ENCODE peak calls at places on chromosomes 16 and 17, in six cellular contexts. One of them, this sample, is unnamed.
A peak's percentile ranks its signal among the peaks of the same experiment; 100 is the strongest.

GRCh38 chr16:53711390-53711789 is 7.4 kb downstream of the FTO start:
- DNase-seq in activated CD8-positive, alpha-beta memory T cell treated with anti-CD3 and anti-CD28 coated beads for 1 hour: no peak
- DNase-seq in NCI-H1092: no peak
- DNase-seq in progenitor cell of endocrine pancreas: no peak
- DNase-seq in SW 1271: no peak
- DNase-seq in fibroblast of the aortic adventitia: no peak
- DNase-seq in this sample: no peak

GRCh38 chr16:81480856-81481821 is 36.5 kb downstream of the CMIP start:
- DNase-seq in NCI-H1092: no peak
- DNase-seq in activated CD8-positive, alpha-beta memory T cell treated with anti-CD3 and anti-CD28 coated beads for 1 hour: no peak
- DNase-seq in fibroblast of the aortic adventitia: no peak
- DNase-seq in SW 1271: no peak
- DNase-seq in progenitor cell of endocrine pancreas: no peak
- DNase-seq in this sample: peak; percentile 94

GRCh38 chr17:55177159-55177913 is 87.4 kb upstream of the HLF start:
- DNase-seq in fibroblast of the aortic adventitia: peak; percentile 39
- DNase-seq in NCI-H1092: no peak
- DNase-seq in progenitor cell of endocrine pancreas: no peak
- DNase-seq in activated CD8-positive, alpha-beta memory T cell treated with anti-CD3 and anti-CD28 coated beads for 1 hour: no peak
- DNase-seq in SW 1271: no peak
- DNase-seq in this sample: no peak

GRCh38 chr16:27762441-27762840 is 212.5 kb downstream of the KATNIP start:
- DNase-seq in activated CD8-positive, alpha-beta memory T cell treated with anti-CD3 and anti-CD28 coated beads for 1 hour: no peak
- DNase-seq in SW 1271: no peak
- DNase-seq in NCI-H1092: no peak
- DNase-seq in progenitor cell of endocrine pancreas: no peak
- DNase-seq in fibroblast of the aortic adventitia: peak; percentile 49
- DNase-seq in this sample: no peak

GRCh38 chr17:48351916-48352332 is 78.1 kb downstream of the SKAP1 start:
- DNase-seq in progenitor cell of endocrine pancreas: no peak
- DNase-seq in SW 1271: no peak
- DNase-seq in NCI-H1092: no peak
- DNase-seq in activated CD8-positive, alpha-beta memory T cell treated with anti-CD3 and anti-CD28 coated beads for 1 hour: no peak
- DNase-seq in fibroblast of the aortic adventitia: peak; percentile 76
- DNase-seq in this sample: peak; percentile 71

GRCh38 chr17:10087333-10087732 is 111.1 kb downstream of the GAS7 start:
- DNase-seq in NCI-H1092: no peak
- DNase-seq in activated CD8-positive, alpha-beta memory T cell treated with anti-CD3 and anti-CD28 coated beads for 1 hour: no peak
- DNase-seq in SW 1271: no peak
- DNase-seq in fibroblast of the aortic adventitia: no peak
- DNase-seq in progenitor cell of endocrine pancreas: no peak
- DNase-seq in this sample: peak; percentile 73

GRCh38 chr17:73098919-73099318 is 6.4 kb upstream of the SLC39A11 start:
- DNase-seq in progenitor cell of endocrine pancreas: no peak
- DNase-seq in activated CD8-positive, alpha-beta memory T cell treated with anti-CD3 and anti-CD28 coated beads for 1 hour: no peak
- DNase-seq in fibroblast of the aortic adventitia: no peak
- DNase-seq in NCI-H1092: no peak
- DNase-seq in SW 1271: no peak
- DNase-seq in this sample: no peak

GRCh38 chr17:43701318-43701743 is 39.6 kb upstream of the MEOX1 start:
- DNase-seq in fibroblast of the aortic adventitia: no peak
- DNase-seq in progenitor cell of endocrine pancreas: no peak
- DNase-seq in SW 1271: no peak
- DNase-seq in activated CD8-positive, alpha-beta memory T cell treated with anti-CD3 and anti-CD28 coated beads for 1 hour: peak; percentile 22
- DNase-seq in NCI-H1092: no peak
- DNase-seq in this sample: peak; percentile 84

GRCh38 chr17:57067162-57067561 is 17.9 kb upstream of the AKAP1 start:
- DNase-seq in progenitor cell of endocrine pancreas: no peak
- DNase-seq in NCI-H1092: no peak
- DNase-seq in fibroblast of the aortic adventitia: no peak
- DNase-seq in SW 1271: no peak
- DNase-seq in activated CD8-positive, alpha-beta memory T cell treated with anti-CD3 and anti-CD28 coated beads for 1 hour: no peak
- DNase-seq in this sample: no peak

GRCh38 chr17:20266806-20267458 is 200.4 kb downstream of the LGALS9B start:
- DNase-seq in activated CD8-positive, alpha-beta memory T cell treated with anti-CD3 and anti-CD28 coated beads for 1 hour: no peak
- DNase-seq in NCI-H1092: no peak
- DNase-seq in fibroblast of the aortic adventitia: peak; percentile 37
- DNase-seq in SW 1271: no peak
- DNase-seq in progenitor cell of endocrine pancreas: no peak
- DNase-seq in this sample: no peak

GRCh38 chr16:86980644-86981043 is 336.5 kb downstream of the C16orf95 start:
- DNase-seq in activated CD8-positive, alpha-beta memory T cell treated with anti-CD3 and anti-CD28 coated beads for 1 hour: no peak
- DNase-seq in fibroblast of the aortic adventitia: no peak
- DNase-seq in SW 1271: no peak
- DNase-seq in progenitor cell of endocrine pancreas: no peak
- DNase-seq in NCI-H1092: no peak
- DNase-seq in this sample: no peak

GRCh38 chr17:17751489-17751995 is 70.3 kb downstream of the RAI1 start:
- DNase-seq in fibroblast of the aortic adventitia: no peak
- DNase-seq in progenitor cell of endocrine pancreas: no peak
- DNase-seq in activated CD8-positive, alpha-beta memory T cell treated with anti-CD3 and anti-CD28 coated beads for 1 hour: no peak
- DNase-seq in NCI-H1092: no peak
- DNase-seq in SW 1271: no peak
- DNase-seq in this sample: no peak

GRCh38 chr17:34892864-34893263 is 68.4 kb downstream of the CCT6B start:
- DNase-seq in progenitor cell of endocrine pancreas: peak; percentile 28
- DNase-seq in fibroblast of the aortic adventitia: no peak
- DNase-seq in NCI-H1092: no peak
- DNase-seq in SW 1271: no peak
- DNase-seq in activated CD8-positive, alpha-beta memory T cell treated with anti-CD3 and anti-CD28 coated beads for 1 hour: no peak
- DNase-seq in this sample: peak; percentile 34

GRCh38 chr17:41717408-41718286 is 5.5 kb downstream of the GAST start:
- DNase-seq in NCI-H1092: no peak
- DNase-seq in fibroblast of the aortic adventitia: peak; percentile 37
- DNase-seq in activated CD8-positive, alpha-beta memory T cell treated with anti-CD3 and anti-CD28 coated beads for 1 hour: no peak
- DNase-seq in progenitor cell of endocrine pancreas: no peak
- DNase-seq in SW 1271: no peak
- DNase-seq in this sample: no peak

GRCh38 chr17:70121136-70121535 is 46.1 kb downstream of the KCNJ16 start:
- DNase-seq in SW 1271: no peak
- DNase-seq in activated CD8-positive, alpha-beta memory T cell treated with anti-CD3 and anti-CD28 coated beads for 1 hour: no peak
- DNase-seq in NCI-H1092: no peak
- DNase-seq in progenitor cell of endocrine pancreas: no peak
- DNase-seq in fibroblast of the aortic adventitia: peak; percentile 2
- DNase-seq in this sample: no peak

GRCh38 chr16:66878067-66878466 is 2.2 kb upstream of the PDP2 start:
- DNase-seq in fibroblast of the aortic adventitia: no peak
- DNase-seq in activated CD8-positive, alpha-beta memory T cell treated with anti-CD3 and anti-CD28 coated beads for 1 hour: no peak
- DNase-seq in NCI-H1092: no peak
- DNase-seq in SW 1271: no peak
- DNase-seq in progenitor cell of endocrine pancreas: no peak
- DNase-seq in this sample: peak; percentile 84

GRCh38 chr17:82900741-82901140 is 60.9 kb upstream of the ZNF750 start:
- DNase-seq in NCI-H1092: no peak
- DNase-seq in fibroblast of the aortic adventitia: no peak
- DNase-seq in progenitor cell of endocrine pancreas: no peak
- DNase-seq in SW 1271: no peak
- DNase-seq in activated CD8-positive, alpha-beta memory T cell treated with anti-CD3 and anti-CD28 coated beads for 1 hour: no peak
- DNase-seq in this sample: no peak

GRCh38 chr16:73546351-73546845 is 498.5 kb upstream of the ZFHX3 start:
- DNase-seq in SW 1271: no peak
- DNase-seq in NCI-H1092: peak; percentile 26
- DNase-seq in fibroblast of the aortic adventitia: no peak
- DNase-seq in progenitor cell of endocrine pancreas: no peak
- DNase-seq in activated CD8-positive, alpha-beta memory T cell treated with anti-CD3 and anti-CD28 coated beads for 1 hour: no peak
- DNase-seq in this sample: no peak

GRCh38 chr16:89143201-89143741 is 28.3 kb upstream of the CDH15 start:
- DNase-seq in fibroblast of the aortic adventitia: no peak
- DNase-seq in progenitor cell of endocrine pancreas: no peak
- DNase-seq in activated CD8-positive, alpha-beta memory T cell treated with anti-CD3 and anti-CD28 coated beads for 1 hour: no peak
- DNase-seq in NCI-H1092: no peak
- DNase-seq in SW 1271: no peak
- DNase-seq in this sample: no peak

GRCh38 chr17:32909787-32910369 is 18.1 kb upstream of the TMEM98 start:
- DNase-seq in NCI-H1092: peak; percentile 42
- DNase-seq in activated CD8-positive, alpha-beta memory T cell treated with anti-CD3 and anti-CD28 coated beads for 1 hour: peak; percentile 17
- DNase-seq in progenitor cell of endocrine pancreas: peak; percentile 60
- DNase-seq in SW 1271: peak; percentile 17
- DNase-seq in fibroblast of the aortic adventitia: peak; percentile 89
- DNase-seq in this sample: peak; percentile 90

GRCh38 chr17:76997981-76998531 is 129.9 kb downstream of the MGAT5B start:
- DNase-seq in progenitor cell of endocrine pancreas: no peak
- DNase-seq in activated CD8-positive, alpha-beta memory T cell treated with anti-CD3 and anti-CD28 coated beads for 1 hour: peak; percentile 8
- DNase-seq in NCI-H1092: no peak
- DNase-seq in fibroblast of the aortic adventitia: no peak
- DNase-seq in SW 1271: no peak
- DNase-seq in this sample: peak; percentile 92

GRCh38 chr16:1626327-1626726 is 14.2 kb downstream of the CRAMP1 start:
- DNase-seq in SW 1271: no peak
- DNase-seq in NCI-H1092: no peak
- DNase-seq in progenitor cell of endocrine pancreas: no peak
- DNase-seq in activated CD8-positive, alpha-beta memory T cell treated with anti-CD3 and anti-CD28 coated beads for 1 hour: no peak
- DNase-seq in fibroblast of the aortic adventitia: no peak
- DNase-seq in this sample: no peak

GRCh38 chr16:81445143-81445922 is 725 bp downstream of the CMIP start:
- DNase-seq in fibroblast of the aortic adventitia: no peak
- DNase-seq in progenitor cell of endocrine pancreas: peak; percentile 33
- DNase-seq in NCI-H1092: no peak
- DNase-seq in activated CD8-positive, alpha-beta memory T cell treated with anti-CD3 and anti-CD28 coated beads for 1 hour: peak; percentile 15
- DNase-seq in SW 1271: no peak
- DNase-seq in this sample: no peak

GRCh38 chr17:4738136-4739121 is 1.2 kb upstream of the ZMYND15 start:
- DNase-seq in NCI-H1092: no peak
- DNase-seq in SW 1271: no peak
- DNase-seq in progenitor cell of endocrine pancreas: no peak
- DNase-seq in activated CD8-positive, alpha-beta memory T cell treated with anti-CD3 and anti-CD28 coated beads for 1 hour: no peak
- DNase-seq in fibroblast of the aortic adventitia: no peak
- DNase-seq in this sample: no peak

GRCh38 chr16:85392756-85393673 is 220.1 kb upstream of the GSE1 start:
- DNase-seq in fibroblast of the aortic adventitia: no peak
- DNase-seq in SW 1271: no peak
- DNase-seq in progenitor cell of endocrine pancreas: no peak
- DNase-seq in activated CD8-positive, alpha-beta memory T cell treated with anti-CD3 and anti-CD28 coated beads for 1 hour: no peak
- DNase-seq in NCI-H1092: no peak
- DNase-seq in this sample: no peak

GRCh38 chr16:27638833-27639587 is 89.1 kb downstream of the KATNIP start:
- DNase-seq in progenitor cell of endocrine pancreas: no peak
- DNase-seq in fibroblast of the aortic adventitia: no peak
- DNase-seq in NCI-H1092: no peak
- DNase-seq in SW 1271: no peak
- DNase-seq in activated CD8-positive, alpha-beta memory T cell treated with anti-CD3 and anti-CD28 coated beads for 1 hour: no peak
- DNase-seq in this sample: no peak

GRCh38 chr16:72769876-72770275 is 278.1 kb downstream of the ZFHX3 start:
- DNase-seq in fibroblast of the aortic adventitia: no peak
- DNase-seq in NCI-H1092: no peak
- DNase-seq in progenitor cell of endocrine pancreas: no peak
- DNase-seq in activated CD8-positive, alpha-beta memory T cell treated with anti-CD3 and anti-CD28 coated beads for 1 hour: no peak
- DNase-seq in SW 1271: no peak
- DNase-seq in this sample: no peak

GRCh38 chr17:28087743-28088142 is 45.3 kb downstream of the NLK start:
- DNase-seq in fibroblast of the aortic adventitia: no peak
- DNase-seq in SW 1271: no peak
- DNase-seq in progenitor cell of endocrine pancreas: no peak
- DNase-seq in NCI-H1092: no peak
- DNase-seq in activated CD8-positive, alpha-beta memory T cell treated with anti-CD3 and anti-CD28 coated beads for 1 hour: no peak
- DNase-seq in this sample: no peak

GRCh38 chr17:43040655-43041054 is 15.6 kb downstream of the RND2 start:
- DNase-seq in NCI-H1092: no peak
- DNase-seq in activated CD8-positive, alpha-beta memory T cell treated with anti-CD3 and anti-CD28 coated beads for 1 hour: no peak
- DNase-seq in progenitor cell of endocrine pancreas: no peak
- DNase-seq in fibroblast of the aortic adventitia: no peak
- DNase-seq in SW 1271: no peak
- DNase-seq in this sample: no peak

GRCh38 chr16:1991588-1992474 is 2.1 kb downstream of the SYNGR3 start:
- DNase-seq in fibroblast of the aortic adventitia: peak; percentile 88
- DNase-seq in activated CD8-positive, alpha-beta memory T cell treated with anti-CD3 and anti-CD28 coated beads for 1 hour: peak; percentile 98
- DNase-seq in SW 1271: no peak
- DNase-seq in NCI-H1092: no peak
- DNase-seq in progenitor cell of endocrine pancreas: peak; percentile 57
- DNase-seq in this sample: no peak

GRCh38 chr17:48715496-48716399 is 6.6 kb downstream of the PRAC1 start:
- DNase-seq in SW 1271: no peak
- DNase-seq in NCI-H1092: no peak
- DNase-seq in activated CD8-positive, alpha-beta memory T cell treated with anti-CD3 and anti-CD28 coated beads for 1 hour: no peak
- DNase-seq in progenitor cell of endocrine pancreas: no peak
- DNase-seq in fibroblast of the aortic adventitia: no peak
- DNase-seq in this sample: peak; percentile 21